ENCODE peak calls at places on chromosomes 16 and 17, in six cellular contexts. A, O, H, C, P and Q are unnamed samples.

GRCh38 chr16:49564577-49565224 is 191.1 kb downstream of the C16orf78 start:
- DNase-seq in O (no peak), C (no peak), P (no peak), H (no peak), A (no peak), Q (no peak)

GRCh38 chr17:46002311-46002972 is 3.4 kb downstream of the STH start:
- DNase-seq in H (peak; percentile 74), P (peak; percentile 73), C (peak; percentile 20), O (peak; percentile 44), A (peak; percentile 56), Q (peak; percentile 59)

GRCh38 chr16:14364386-14365199 is 265.5 kb downstream of the PARN start:
- DNase-seq in C (no peak), O (no peak), A (peak; percentile 34), P (no peak), H (no peak), Q (no peak)

GRCh38 chr16:65318138-65318537 is 196.3 kb upstream of the CDH11 start:
- DNase-seq in H (no peak), A (peak; percentile 77), C (no peak), P (no peak), O (no peak), Q (no peak)

GRCh38 chr17:43377056-43377810 is 21.6 kb upstream of the ARL4D start:
- DNase-seq in C (no peak), P (no peak), H (no peak), O (no peak), A (no peak), Q (no peak)

GRCh38 chr17:28549274-28550132 is 2.9 kb downstream of the UNC119 start:
- DNase-seq in A (no peak), C (no peak), H (peak; percentile 68), P (peak; percentile 51), O (peak; percentile 31), Q (peak; percentile 29)

GRCh38 chr17:61487668-61488595 is 35.7 kb downstream of the TBX4 start:
- DNase-seq in C (no peak), H (no peak), A (no peak), P (no peak), O (no peak), Q (no peak)

GRCh38 chr16:89764711-89765201 is 43.4 kb downstream of the ZNF276 start:
- DNase-seq in P (peak; percentile 93), A (no peak), C (no peak), O (no peak), H (peak; percentile 39), Q (peak; percentile 24)

GRCh38 chr16:9090101-9090959 is 1.1 kb upstream of the HAPSTR1 start:
- DNase-seq in H (peak; percentile 28), O (no peak), C (no peak), P (peak; percentile 45), A (no peak), Q (peak; percentile 46)

GRCh38 chr16:89033796-89034572 is 57.0 kb upstream of the CBFA2T3 start:
- DNase-seq in P (no peak), C (no peak), O (no peak), H (no peak), A (no peak), Q (no peak)

GRCh38 chr17:73262676-73263642 is 1.3 kb upstream of the CPSF4L start:
- DNase-seq in O (no peak), C (no peak), H (no peak), A (no peak), P (no peak), Q (no peak)

GRCh38 chr17:79581306-79581932 is 29.4 kb downstream of the RBFOX3 start:
- DNase-seq in C (no peak), O (no peak), A (no peak), H (no peak), P (no peak), Q (no peak)

GRCh38 chr17:2067559-2067958 is 12.7 kb downstream of the HIC1 start:
- DNase-seq in H (no peak), O (no peak), C (no peak), P (no peak), A (no peak), Q (no peak)

GRCh38 chr17:9878791-9879525 is 26.1 kb downstream of the RCVRN start:
- DNase-seq in P (no peak), A (no peak), O (no peak), H (no peak), C (no peak), Q (no peak)

GRCh38 chr17:57938061-57938502 is 17.1 kb downstream of the CUEDC1 start:
- DNase-seq in O (no peak), H (no peak), P (no peak), A (no peak), C (no peak), Q (no peak)

GRCh38 chr17:15662726-15663125 is 21.4 kb downstream of the TRIM16 start:
- DNase-seq in O (no peak), A (no peak), C (no peak), H (no peak), P (no peak), Q (no peak)

GRCh38 chr17:49363251-49363650 is 1.2 kb upstream of the ZNF652 start:
- DNase-seq in O (no peak), H (no peak), C (no peak), A (no peak), P (no peak), Q (no peak)

GRCh38 chr17:61833536-61834203 is 29.7 kb downstream of the BRIP1 start:
- DNase-seq in H (no peak), A (peak; percentile 40), C (peak; percentile 46), O (no peak), P (no peak), Q (no peak)

GRCh38 chr17:57861000-57861736 is 11.3 kb upstream of the MRPS23 start:
- DNase-seq in A (no peak), H (peak; percentile 13), O (peak; percentile 56), C (no peak), P (peak; percentile 21), Q (no peak)